ENCODE peak calls at places on chromosome 16, in eight cellular contexts. One of them, this sample, is unnamed.
A peak's percentile ranks its signal among the peaks of the same experiment; 100 is the strongest.

GRCh38 chr16:50521246-50521900 is 26.8 kb upstream of the NKD1 start:
- DNase-seq in heart left ventricle: no peak
- DNase-seq in GM20000: no peak
- DNase-seq in esophagus muscularis mucosa: peak; percentile 62
- DNase-seq in upper lobe of right lung: no peak
- DNase-seq in WTC11: no peak
- DNase-seq in epithelial cell of esophagus: no peak
- DNase-seq in HFF-Myc: no peak
- DNase-seq in this sample: no peak

GRCh38 chr16:5024632-5025031 is 9.1 kb downstream of the NAGPA start:
- DNase-seq in heart left ventricle: no peak
- DNase-seq in WTC11: no peak
- DNase-seq in esophagus muscularis mucosa: no peak
- DNase-seq in HFF-Myc: no peak
- DNase-seq in GM20000: no peak
- DNase-seq in upper lobe of right lung: no peak
- DNase-seq in epithelial cell of esophagus: peak; percentile 70
- DNase-seq in this sample: no peak

GRCh38 chr16:85157813-85158701 is 45.8 kb upstream of the CIBAR2 start:
- DNase-seq in esophagus muscularis mucosa: no peak
- DNase-seq in HFF-Myc: no peak
- DNase-seq in GM20000: peak; percentile 61
- DNase-seq in upper lobe of right lung: no peak
- DNase-seq in WTC11: peak; percentile 76
- DNase-seq in heart left ventricle: no peak
- DNase-seq in epithelial cell of esophagus: no peak
- DNase-seq in this sample: no peak

GRCh38 chr16:81889896-81890634 is 111.0 kb downstream of the PLCG2 start:
- DNase-seq in epithelial cell of esophagus: peak; percentile 79
- DNase-seq in GM20000: peak; percentile 69
- DNase-seq in heart left ventricle: peak; percentile 24
- DNase-seq in esophagus muscularis mucosa: no peak
- DNase-seq in HFF-Myc: peak; percentile 31
- DNase-seq in WTC11: peak; percentile 70
- DNase-seq in upper lobe of right lung: no peak
- DNase-seq in this sample: peak; percentile 69

GRCh38 chr16:1706386-1707192 is 594 bp downstream of the MAPK8IP3 start:
- DNase-seq in upper lobe of right lung: peak; percentile 75
- DNase-seq in HFF-Myc: no peak
- DNase-seq in epithelial cell of esophagus: peak; percentile 25
- DNase-seq in heart left ventricle: no peak
- DNase-seq in esophagus muscularis mucosa: no peak
- DNase-seq in GM20000: peak; percentile 80
- DNase-seq in WTC11: peak; percentile 29
- DNase-seq in this sample: no peak

GRCh38 chr16:54171855-54172537 is 114.6 kb downstream of the IRX3 start:
- DNase-seq in epithelial cell of esophagus: peak; percentile 60
- DNase-seq in upper lobe of right lung: no peak
- DNase-seq in GM20000: no peak
- DNase-seq in WTC11: no peak
- DNase-seq in heart left ventricle: no peak
- DNase-seq in esophagus muscularis mucosa: no peak
- DNase-seq in HFF-Myc: no peak
- DNase-seq in this sample: no peak

GRCh38 chr16:28110074-28110473 is 46.6 kb upstream of the GSG1L start:
- DNase-seq in upper lobe of right lung: no peak
- DNase-seq in heart left ventricle: no peak
- DNase-seq in HFF-Myc: no peak
- DNase-seq in WTC11: no peak
- DNase-seq in epithelial cell of esophagus: no peak
- DNase-seq in GM20000: no peak
- DNase-seq in esophagus muscularis mucosa: no peak
- DNase-seq in this sample: no peak

GRCh38 chr16:51041546-51041945 is 109.5 kb downstream of the SALL1 start:
- DNase-seq in HFF-Myc: no peak
- DNase-seq in esophagus muscularis mucosa: no peak
- DNase-seq in WTC11: no peak
- DNase-seq in epithelial cell of esophagus: no peak
- DNase-seq in GM20000: no peak
- DNase-seq in heart left ventricle: no peak
- DNase-seq in upper lobe of right lung: no peak
- DNase-seq in this sample: no peak

GRCh38 chr16:49019826-49020401 is 261.7 kb downstream of the CBLN1 start:
- DNase-seq in HFF-Myc: no peak
- DNase-seq in upper lobe of right lung: no peak
- DNase-seq in WTC11: no peak
- DNase-seq in esophagus muscularis mucosa: peak; percentile 89
- DNase-seq in epithelial cell of esophagus: no peak
- DNase-seq in GM20000: no peak
- DNase-seq in heart left ventricle: no peak
- DNase-seq in this sample: no peak

GRCh38 chr16:27632267-27632666 is 82.3 kb downstream of the KATNIP start:
- DNase-seq in upper lobe of right lung: no peak
- DNase-seq in GM20000: no peak
- DNase-seq in heart left ventricle: no peak
- DNase-seq in HFF-Myc: no peak
- DNase-seq in WTC11: no peak
- DNase-seq in esophagus muscularis mucosa: no peak
- DNase-seq in epithelial cell of esophagus: no peak
- DNase-seq in this sample: no peak

GRCh38 chr16:59412275-59412841 is 678.2 kb upstream of the GOT2 start:
- DNase-seq in esophagus muscularis mucosa: no peak
- DNase-seq in WTC11: no peak
- DNase-seq in HFF-Myc: no peak
- DNase-seq in epithelial cell of esophagus: peak; percentile 46
- DNase-seq in GM20000: no peak
- DNase-seq in heart left ventricle: no peak
- DNase-seq in upper lobe of right lung: no peak
- DNase-seq in this sample: no peak
- TF ChIP-seq CTCF in esophagus muscularis mucosa: peak; percentile 46
- TF ChIP-seq CTCF in WTC11: no peak
- TF ChIP-seq CTCF in HFF-Myc: peak; percentile 17
- TF ChIP-seq CTCF in epithelial cell of esophagus: peak; percentile 64
- TF ChIP-seq CTCF in GM20000: no peak
- TF ChIP-seq CTCF in heart left ventricle: peak; percentile 18
- TF ChIP-seq CTCF in upper lobe of right lung: peak; percentile 23
- TF ChIP-seq CTCF in this sample: peak; percentile 63

DNA sequence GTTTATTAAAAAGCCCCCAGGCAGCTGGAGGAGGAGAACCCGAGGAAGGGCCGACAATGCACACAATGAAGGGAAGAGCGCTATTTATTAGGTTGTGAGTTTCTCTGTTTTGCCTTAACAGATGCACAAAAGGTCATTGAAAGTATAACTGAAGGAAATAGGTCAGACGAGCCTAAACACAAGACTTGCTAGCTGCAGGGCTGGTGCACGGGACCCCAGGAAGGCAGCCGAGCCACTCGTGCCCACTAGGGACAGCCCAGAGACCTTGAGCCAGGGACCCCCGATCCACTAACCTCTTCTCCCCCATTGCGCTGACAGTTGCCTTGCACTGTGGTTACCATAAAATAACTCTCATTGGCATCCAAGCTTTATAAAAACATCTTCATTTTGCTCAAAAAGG is 11.3 kb downstream of the LITAFD start:
- DNase-seq in upper lobe of right lung: peak; percentile 37
- DNase-seq in GM20000: no peak
- DNase-seq in epithelial cell of esophagus: no peak
- DNase-seq in WTC11: no peak
- DNase-seq in heart left ventricle: no peak
- DNase-seq in esophagus muscularis mucosa: no peak
- DNase-seq in HFF-Myc: no peak
- DNase-seq in this sample: no peak
- TF ChIP-seq CTCF in upper lobe of right lung: no peak
- TF ChIP-seq CTCF in GM20000: no peak
- TF ChIP-seq CTCF in epithelial cell of esophagus: no peak
- TF ChIP-seq CTCF in WTC11: no peak
- TF ChIP-seq CTCF in heart left ventricle: no peak
- TF ChIP-seq CTCF in esophagus muscularis mucosa: no peak
- TF ChIP-seq CTCF in HFF-Myc: no peak
- TF ChIP-seq CTCF in this sample: no peak

GRCh38 chr16:78461496-78461938 is 362.1 kb downstream of the WWOX start:
- DNase-seq in WTC11: no peak
- DNase-seq in esophagus muscularis mucosa: no peak
- DNase-seq in GM20000: no peak
- DNase-seq in HFF-Myc: no peak
- DNase-seq in epithelial cell of esophagus: peak; percentile 0
- DNase-seq in heart left ventricle: no peak
- DNase-seq in upper lobe of right lung: no peak
- DNase-seq in this sample: no peak

GRCh38 chr16:78460428-78460827 is 361.0 kb downstream of the WWOX start:
- DNase-seq in upper lobe of right lung: no peak
- DNase-seq in epithelial cell of esophagus: peak; percentile 1
- DNase-seq in esophagus muscularis mucosa: no peak
- DNase-seq in HFF-Myc: no peak
- DNase-seq in heart left ventricle: no peak
- DNase-seq in GM20000: no peak
- DNase-seq in WTC11: no peak
- DNase-seq in this sample: no peak

GRCh38 chr16:78455861-78456260 is 356.4 kb downstream of the WWOX start:
- DNase-seq in esophagus muscularis mucosa: peak; percentile 85
- DNase-seq in heart left ventricle: no peak
- DNase-seq in HFF-Myc: no peak
- DNase-seq in epithelial cell of esophagus: no peak
- DNase-seq in upper lobe of right lung: no peak
- DNase-seq in GM20000: no peak
- DNase-seq in WTC11: no peak
- DNase-seq in this sample: no peak

GRCh38 chr16:78461087-78461486 is 361.6 kb downstream of the WWOX start:
- DNase-seq in esophagus muscularis mucosa: no peak
- DNase-seq in GM20000: no peak
- DNase-seq in heart left ventricle: no peak
- DNase-seq in WTC11: no peak
- DNase-seq in upper lobe of right lung: no peak
- DNase-seq in HFF-Myc: no peak
- DNase-seq in epithelial cell of esophagus: no peak
- DNase-seq in this sample: no peak

DNA sequence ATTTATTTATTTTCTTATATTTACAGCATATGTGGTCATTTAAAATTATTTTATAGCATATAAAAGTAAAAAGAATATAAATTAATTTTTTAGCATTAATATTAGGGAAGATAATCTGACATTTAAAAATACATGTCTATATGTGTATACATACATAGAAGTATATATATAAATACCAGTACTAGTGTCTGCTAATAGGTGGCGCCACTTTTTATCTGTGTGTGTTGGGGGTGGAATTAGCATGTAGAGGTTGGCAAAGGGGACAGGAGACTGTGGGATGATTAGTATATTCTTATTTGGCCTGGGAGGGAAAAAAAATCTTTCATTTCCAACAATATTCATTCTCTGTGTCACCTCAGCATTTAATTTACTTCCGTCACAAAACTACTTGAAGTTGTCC is 359.1 kb downstream of the WWOX start:
- DNase-seq in esophagus muscularis mucosa: no peak
- DNase-seq in HFF-Myc: no peak
- DNase-seq in epithelial cell of esophagus: no peak
- DNase-seq in upper lobe of right lung: no peak
- DNase-seq in GM20000: no peak
- DNase-seq in heart left ventricle: no peak
- DNase-seq in WTC11: no peak
- DNase-seq in this sample: no peak
- TF ChIP-seq CTCF in esophagus muscularis mucosa: no peak
- TF ChIP-seq CTCF in HFF-Myc: no peak
- TF ChIP-seq CTCF in epithelial cell of esophagus: no peak
- TF ChIP-seq CTCF in upper lobe of right lung: no peak
- TF ChIP-seq CTCF in GM20000: no peak
- TF ChIP-seq CTCF in heart left ventricle: no peak
- TF ChIP-seq CTCF in WTC11: peak; percentile 30
- TF ChIP-seq CTCF in this sample: peak; percentile 36

GRCh38 chr16:69365901-69366300 is 14.3 kb upstream of the TMED6 start:
- DNase-seq in GM20000: no peak
- DNase-seq in upper lobe of right lung: no peak
- DNase-seq in esophagus muscularis mucosa: no peak
- DNase-seq in heart left ventricle: no peak
- DNase-seq in epithelial cell of esophagus: no peak
- DNase-seq in HFF-Myc: no peak
- DNase-seq in WTC11: no peak
- DNase-seq in this sample: no peak
- TF ChIP-seq CTCF in GM20000: no peak
- TF ChIP-seq CTCF in upper lobe of right lung: no peak
- TF ChIP-seq CTCF in esophagus muscularis mucosa: no peak
- TF ChIP-seq CTCF in heart left ventricle: no peak
- TF ChIP-seq CTCF in epithelial cell of esophagus: no peak
- TF ChIP-seq CTCF in HFF-Myc: no peak
- TF ChIP-seq CTCF in WTC11: no peak
- TF ChIP-seq CTCF in this sample: no peak

GRCh38 chr16:57301126-57301817 is 16.8 kb upstream of the PLLP start:
- DNase-seq in HFF-Myc: no peak
- DNase-seq in heart left ventricle: no peak
- DNase-seq in epithelial cell of esophagus: no peak
- DNase-seq in upper lobe of right lung: no peak
- DNase-seq in GM20000: no peak
- DNase-seq in WTC11: peak; percentile 28
- DNase-seq in esophagus muscularis mucosa: no peak
- DNase-seq in this sample: no peak

GRCh38 chr16:57300387-57301125 is 16.1 kb upstream of the PLLP start:
- DNase-seq in heart left ventricle: peak; percentile 98
- DNase-seq in epithelial cell of esophagus: peak; percentile 99
- DNase-seq in WTC11: peak; percentile 99
- DNase-seq in esophagus muscularis mucosa: peak; percentile 100
- DNase-seq in upper lobe of right lung: peak; percentile 99
- DNase-seq in HFF-Myc: peak; percentile 98
- DNase-seq in GM20000: peak; percentile 91
- DNase-seq in this sample: peak; percentile 99

GRCh38 chr16:57299719-57300386 is 15.4 kb upstream of the PLLP start:
- DNase-seq in GM20000: peak; percentile 76
- DNase-seq in esophagus muscularis mucosa: peak; percentile 97
- DNase-seq in HFF-Myc: peak; percentile 94
- DNase-seq in epithelial cell of esophagus: peak; percentile 91
- DNase-seq in WTC11: peak; percentile 89
- DNase-seq in upper lobe of right lung: peak; percentile 90
- DNase-seq in heart left ventricle: peak; percentile 90
- DNase-seq in this sample: peak; percentile 84

GRCh38 chr16:57297856-57298255 is 13.4 kb upstream of the PLLP start:
- DNase-seq in esophagus muscularis mucosa: no peak
- DNase-seq in HFF-Myc: no peak
- DNase-seq in upper lobe of right lung: no peak
- DNase-seq in heart left ventricle: no peak
- DNase-seq in epithelial cell of esophagus: no peak
- DNase-seq in WTC11: peak; percentile 34
- DNase-seq in GM20000: no peak
- DNase-seq in this sample: no peak

GRCh38 chr16:57299009-57299718 is 14.7 kb upstream of the PLLP start:
- DNase-seq in upper lobe of right lung: no peak
- DNase-seq in GM20000: no peak
- DNase-seq in heart left ventricle: no peak
- DNase-seq in HFF-Myc: no peak
- DNase-seq in epithelial cell of esophagus: peak; percentile 75
- DNase-seq in esophagus muscularis mucosa: no peak
- DNase-seq in WTC11: peak; percentile 50
- DNase-seq in this sample: peak; percentile 47
- TF ChIP-seq CTCF in upper lobe of right lung: no peak
- TF ChIP-seq CTCF in GM20000: no peak
- TF ChIP-seq CTCF in heart left ventricle: peak; percentile 41
- TF ChIP-seq CTCF in HFF-Myc: no peak
- TF ChIP-seq CTCF in epithelial cell of esophagus: no peak
- TF ChIP-seq CTCF in esophagus muscularis mucosa: no peak
- TF ChIP-seq CTCF in WTC11: no peak
- TF ChIP-seq CTCF in this sample: no peak

GRCh38 chr16:73565263-73565662 is 517.3 kb upstream of the ZFHX3 start:
- DNase-seq in GM20000: no peak
- DNase-seq in epithelial cell of esophagus: peak; percentile 3
- DNase-seq in esophagus muscularis mucosa: no peak
- DNase-seq in HFF-Myc: no peak
- DNase-seq in upper lobe of right lung: no peak
- DNase-seq in WTC11: no peak
- DNase-seq in heart left ventricle: no peak
- DNase-seq in this sample: no peak
- TF ChIP-seq CTCF in GM20000: no peak
- TF ChIP-seq CTCF in epithelial cell of esophagus: peak; percentile 4
- TF ChIP-seq CTCF in esophagus muscularis mucosa: no peak
- TF ChIP-seq CTCF in HFF-Myc: peak; percentile 7
- TF ChIP-seq CTCF in upper lobe of right lung: no peak
- TF ChIP-seq CTCF in WTC11: no peak
- TF ChIP-seq CTCF in heart left ventricle: peak; percentile 42
- TF ChIP-seq CTCF in this sample: peak; percentile 55

This sample was measured in neural crest cell.